ENCODE peak calls at places on chromosomes 11 and 22, in eight cellular contexts. One of them, this sample, is unnamed.

GRCh38 chr11:46537851-46538295 is 56.0 kb downstream of the AMBRA1 start:
- DNase-seq in GM13976: peak; percentile 76
- DNase-seq in fibroblast of villous mesenchyme: peak; percentile 73
- DNase-seq in astrocyte of the cerebellum: peak; percentile 78
- DNase-seq in cardiac muscle cell: peak; percentile 83
- DNase-seq in type B pancreatic cell: no peak
- DNase-seq in bronchial epithelial cell: peak; percentile 66
- DNase-seq in fibroblast of lung: peak; percentile 75
- DNase-seq in this sample: peak; percentile 71

GRCh38 chr11:134155456-134155855 is 68.3 kb downstream of the NCAPD3 start:
- DNase-seq in GM13976: no peak
- DNase-seq in bronchial epithelial cell: no peak
- DNase-seq in type B pancreatic cell: peak; percentile 40
- DNase-seq in fibroblast of lung: no peak
- DNase-seq in astrocyte of the cerebellum: no peak
- DNase-seq in cardiac muscle cell: no peak
- DNase-seq in fibroblast of villous mesenchyme: no peak
- DNase-seq in this sample: no peak

GRCh38 chr11:32213223-32213622 is 122.3 kb downstream of the RCN1 start:
- DNase-seq in cardiac muscle cell: peak; percentile 76
- DNase-seq in GM13976: no peak
- DNase-seq in type B pancreatic cell: no peak
- DNase-seq in astrocyte of the cerebellum: peak; percentile 55
- DNase-seq in bronchial epithelial cell: peak; percentile 71
- DNase-seq in fibroblast of lung: peak; percentile 12
- DNase-seq in fibroblast of villous mesenchyme: peak; percentile 7
- DNase-seq in this sample: no peak

GRCh38 chr11:113874920-113875413 is 405 bp downstream of the USP28 start:
- DNase-seq in fibroblast of lung: peak; percentile 30
- DNase-seq in bronchial epithelial cell: peak; percentile 25
- DNase-seq in GM13976: peak; percentile 67
- DNase-seq in astrocyte of the cerebellum: no peak
- DNase-seq in fibroblast of villous mesenchyme: peak; percentile 37
- DNase-seq in cardiac muscle cell: no peak
- DNase-seq in type B pancreatic cell: no peak
- DNase-seq in this sample: no peak

GRCh38 chr11:23391031-23391430 is 530.8 kb upstream of the CCDC179 start:
- DNase-seq in bronchial epithelial cell: no peak
- DNase-seq in GM13976: no peak
- DNase-seq in type B pancreatic cell: no peak
- DNase-seq in cardiac muscle cell: no peak
- DNase-seq in fibroblast of lung: no peak
- DNase-seq in astrocyte of the cerebellum: no peak
- DNase-seq in fibroblast of villous mesenchyme: no peak
- DNase-seq in this sample: no peak

GRCh38 chr11:16806791-16807190 is 68.3 kb downstream of the C11orf58 start:
- DNase-seq in cardiac muscle cell: peak; percentile 46
- DNase-seq in bronchial epithelial cell: peak; percentile 64
- DNase-seq in fibroblast of villous mesenchyme: no peak
- DNase-seq in astrocyte of the cerebellum: peak; percentile 48
- DNase-seq in fibroblast of lung: peak; percentile 89
- DNase-seq in GM13976: no peak
- DNase-seq in type B pancreatic cell: no peak
- DNase-seq in this sample: no peak

GRCh38 chr22:31102441-31103081 is 4.8 kb downstream of the SELENOM start:
- DNase-seq in astrocyte of the cerebellum: no peak
- DNase-seq in bronchial epithelial cell: peak; percentile 67
- DNase-seq in type B pancreatic cell: no peak
- DNase-seq in fibroblast of lung: peak; percentile 99
- DNase-seq in GM13976: no peak
- DNase-seq in fibroblast of villous mesenchyme: peak; percentile 99
- DNase-seq in cardiac muscle cell: peak; percentile 97
- DNase-seq in this sample: peak; percentile 45

GRCh38 chr22:38826386-38826785 is 17.4 kb downstream of the NPTXR start:
- DNase-seq in type B pancreatic cell: no peak
- DNase-seq in bronchial epithelial cell: no peak
- DNase-seq in cardiac muscle cell: no peak
- DNase-seq in fibroblast of villous mesenchyme: no peak
- DNase-seq in fibroblast of lung: no peak
- DNase-seq in astrocyte of the cerebellum: no peak
- DNase-seq in GM13976: no peak
- DNase-seq in this sample: no peak

GRCh38 chr11:8963569-8964323 is 496 bp downstream of the TMEM9B start:
- DNase-seq in astrocyte of the cerebellum: peak; percentile 4
- DNase-seq in bronchial epithelial cell: peak; percentile 77
- DNase-seq in GM13976: peak; percentile 86
- DNase-seq in cardiac muscle cell: no peak
- DNase-seq in fibroblast of lung: no peak
- DNase-seq in fibroblast of villous mesenchyme: no peak
- DNase-seq in type B pancreatic cell: peak; percentile 73
- DNase-seq in this sample: peak; percentile 87

GRCh38 chr11:11391169-11391568 is 38.1 kb upstream of the CSNK2A3 start:
- DNase-seq in type B pancreatic cell: no peak
- DNase-seq in bronchial epithelial cell: no peak
- DNase-seq in astrocyte of the cerebellum: no peak
- DNase-seq in fibroblast of lung: no peak
- DNase-seq in GM13976: no peak
- DNase-seq in fibroblast of villous mesenchyme: no peak
- DNase-seq in cardiac muscle cell: no peak
- DNase-seq in this sample: no peak

GRCh38 chr11:78038697-78039313 is 15.7 kb upstream of the KCTD14 start:
- DNase-seq in cardiac muscle cell: peak; percentile 81
- DNase-seq in astrocyte of the cerebellum: no peak
- DNase-seq in GM13976: no peak
- DNase-seq in fibroblast of villous mesenchyme: no peak
- DNase-seq in fibroblast of lung: no peak
- DNase-seq in bronchial epithelial cell: no peak
- DNase-seq in type B pancreatic cell: no peak
- DNase-seq in this sample: peak; percentile 35

GRCh38 chr22:19807161-19807913 is 46.8 kb downstream of the TBX1 start:
- DNase-seq in fibroblast of villous mesenchyme: no peak
- DNase-seq in fibroblast of lung: no peak
- DNase-seq in GM13976: no peak
- DNase-seq in astrocyte of the cerebellum: no peak
- DNase-seq in bronchial epithelial cell: no peak
- DNase-seq in cardiac muscle cell: no peak
- DNase-seq in type B pancreatic cell: no peak
- DNase-seq in this sample: no peak

GRCh38 chr11:46249103-46249942 is 28.1 kb upstream of the CREB3L1 start:
- DNase-seq in cardiac muscle cell: peak; percentile 83
- DNase-seq in astrocyte of the cerebellum: no peak
- DNase-seq in fibroblast of lung: peak; percentile 65
- DNase-seq in bronchial epithelial cell: no peak
- DNase-seq in fibroblast of villous mesenchyme: peak; percentile 55
- DNase-seq in GM13976: no peak
- DNase-seq in type B pancreatic cell: no peak
- DNase-seq in this sample: no peak

GRCh38 chr11:128603752-128604472 is 16.6 kb upstream of the ETS1 start:
- DNase-seq in bronchial epithelial cell: no peak
- DNase-seq in type B pancreatic cell: no peak
- DNase-seq in fibroblast of villous mesenchyme: no peak
- DNase-seq in cardiac muscle cell: peak; percentile 50
- DNase-seq in GM13976: no peak
- DNase-seq in astrocyte of the cerebellum: no peak
- DNase-seq in fibroblast of lung: no peak
- DNase-seq in this sample: no peak

GRCh38 chr11:61596990-61597389 is 16.1 kb upstream of the SYT7 start:
- DNase-seq in astrocyte of the cerebellum: peak; percentile 11
- DNase-seq in type B pancreatic cell: no peak
- DNase-seq in bronchial epithelial cell: no peak
- DNase-seq in fibroblast of lung: no peak
- DNase-seq in fibroblast of villous mesenchyme: no peak
- DNase-seq in cardiac muscle cell: no peak
- DNase-seq in GM13976: no peak
- DNase-seq in this sample: no peak

GRCh38 chr11:61596539-61596938 is 15.7 kb upstream of the SYT7 start:
- DNase-seq in bronchial epithelial cell: no peak
- DNase-seq in GM13976: no peak
- DNase-seq in fibroblast of lung: no peak
- DNase-seq in cardiac muscle cell: no peak
- DNase-seq in astrocyte of the cerebellum: no peak
- DNase-seq in fibroblast of villous mesenchyme: no peak
- DNase-seq in type B pancreatic cell: no peak
- DNase-seq in this sample: no peak

GRCh38 chr11:61598383-61598782 is 17.5 kb upstream of the SYT7 start:
- DNase-seq in cardiac muscle cell: no peak
- DNase-seq in fibroblast of villous mesenchyme: no peak
- DNase-seq in astrocyte of the cerebellum: no peak
- DNase-seq in type B pancreatic cell: no peak
- DNase-seq in fibroblast of lung: no peak
- DNase-seq in GM13976: no peak
- DNase-seq in bronchial epithelial cell: peak; percentile 39
- DNase-seq in this sample: no peak

GRCh38 chr11:61592176-61592575 is 11.3 kb upstream of the SYT7 start:
- DNase-seq in astrocyte of the cerebellum: no peak
- DNase-seq in fibroblast of villous mesenchyme: no peak
- DNase-seq in type B pancreatic cell: no peak
- DNase-seq in fibroblast of lung: no peak
- DNase-seq in GM13976: no peak
- DNase-seq in cardiac muscle cell: no peak
- DNase-seq in bronchial epithelial cell: no peak
- DNase-seq in this sample: no peak

GRCh38 chr11:61594907-61595257 is 14.0 kb upstream of the SYT7 start:
- DNase-seq in astrocyte of the cerebellum: no peak
- DNase-seq in type B pancreatic cell: no peak
- DNase-seq in fibroblast of lung: no peak
- DNase-seq in bronchial epithelial cell: no peak
- DNase-seq in cardiac muscle cell: no peak
- DNase-seq in fibroblast of villous mesenchyme: no peak
- DNase-seq in GM13976: no peak
- DNase-seq in this sample: no peak
- TF ChIP-seq CTCF in astrocyte of the cerebellum: no peak
- TF ChIP-seq CTCF in type B pancreatic cell: no peak
- TF ChIP-seq CTCF in fibroblast of lung: no peak
- TF ChIP-seq CTCF in bronchial epithelial cell: no peak
- TF ChIP-seq CTCF in cardiac muscle cell: no peak
- TF ChIP-seq CTCF in fibroblast of villous mesenchyme: no peak
- TF ChIP-seq CTCF in GM13976: no peak
- TF ChIP-seq CTCF in this sample: no peak

GRCh38 chr22:35601743-35602633 is 15.1 kb downstream of the MB start:
- DNase-seq in type B pancreatic cell: no peak
- DNase-seq in cardiac muscle cell: peak; percentile 80
- DNase-seq in fibroblast of villous mesenchyme: peak; percentile 83
- DNase-seq in GM13976: no peak
- DNase-seq in astrocyte of the cerebellum: no peak
- DNase-seq in bronchial epithelial cell: peak; percentile 93
- DNase-seq in fibroblast of lung: peak; percentile 67
- DNase-seq in this sample: peak; percentile 81

GRCh38 chr22:35601013-35601580 is 16.0 kb downstream of the MB start:
- DNase-seq in fibroblast of villous mesenchyme: no peak
- DNase-seq in astrocyte of the cerebellum: no peak
- DNase-seq in type B pancreatic cell: no peak
- DNase-seq in bronchial epithelial cell: no peak
- DNase-seq in fibroblast of lung: no peak
- DNase-seq in GM13976: no peak
- DNase-seq in cardiac muscle cell: no peak
- DNase-seq in this sample: no peak

GRCh38 chr22:35599364-35599763 is 17.8 kb downstream of the MB start:
- DNase-seq in bronchial epithelial cell: no peak
- DNase-seq in fibroblast of lung: no peak
- DNase-seq in GM13976: no peak
- DNase-seq in type B pancreatic cell: no peak
- DNase-seq in cardiac muscle cell: no peak
- DNase-seq in fibroblast of villous mesenchyme: no peak
- DNase-seq in astrocyte of the cerebellum: no peak
- DNase-seq in this sample: no peak

GRCh38 chr22:35598396-35598710 is 18.8 kb downstream of the MB start:
- DNase-seq in bronchial epithelial cell: no peak
- DNase-seq in GM13976: no peak
- DNase-seq in fibroblast of villous mesenchyme: no peak
- DNase-seq in type B pancreatic cell: no peak
- DNase-seq in cardiac muscle cell: no peak
- DNase-seq in astrocyte of the cerebellum: no peak
- DNase-seq in fibroblast of lung: no peak
- DNase-seq in this sample: no peak

GRCh38 chr22:35600466-35600865 is 16.7 kb downstream of the MB start:
- DNase-seq in astrocyte of the cerebellum: no peak
- DNase-seq in fibroblast of villous mesenchyme: no peak
- DNase-seq in cardiac muscle cell: no peak
- DNase-seq in type B pancreatic cell: no peak
- DNase-seq in bronchial epithelial cell: no peak
- DNase-seq in GM13976: no peak
- DNase-seq in fibroblast of lung: no peak
- DNase-seq in this sample: no peak
- TF ChIP-seq CTCF in astrocyte of the cerebellum: no peak
- TF ChIP-seq CTCF in fibroblast of villous mesenchyme: no peak
- TF ChIP-seq CTCF in cardiac muscle cell: no peak
- TF ChIP-seq CTCF in type B pancreatic cell: no peak
- TF ChIP-seq CTCF in bronchial epithelial cell: no peak
- TF ChIP-seq CTCF in GM13976: no peak
- TF ChIP-seq CTCF in fibroblast of lung: no peak
- TF ChIP-seq CTCF in this sample: no peak

DNA sequence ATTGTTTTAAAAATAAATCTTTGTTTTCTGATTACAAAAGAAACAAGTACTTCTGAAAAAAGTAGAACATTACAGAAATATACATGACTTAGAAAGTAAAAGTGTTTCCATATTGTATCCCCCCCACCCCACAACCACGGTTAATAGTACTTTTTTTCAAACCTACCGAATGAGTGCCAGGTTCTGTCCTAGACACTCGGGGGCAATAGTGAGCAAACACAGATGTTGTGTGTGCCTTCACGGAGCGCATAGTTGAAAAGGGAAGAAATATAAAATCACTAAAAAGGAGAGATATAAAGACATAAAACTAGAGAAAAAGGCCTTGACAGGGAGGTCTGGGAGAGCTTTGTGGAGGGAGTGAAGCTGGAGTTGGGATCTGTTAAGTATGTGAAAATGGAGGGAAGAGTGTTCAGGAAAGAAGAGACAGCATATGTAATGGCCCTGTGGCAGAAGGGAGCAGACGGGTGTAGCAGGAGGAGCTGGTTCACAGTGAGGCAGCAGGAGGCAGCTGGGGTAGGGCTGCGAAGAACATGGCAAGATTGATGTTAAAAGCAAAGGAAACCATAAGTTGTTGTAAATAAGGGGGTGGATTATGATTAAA is 42.1 kb upstream of the ALX4 start:
- DNase-seq in bronchial epithelial cell: no peak
- DNase-seq in GM13976: no peak
- DNase-seq in fibroblast of lung: peak; percentile 1
- DNase-seq in fibroblast of villous mesenchyme: no peak
- DNase-seq in type B pancreatic cell: no peak
- DNase-seq in cardiac muscle cell: no peak
- DNase-seq in astrocyte of the cerebellum: no peak
- DNase-seq in this sample: no peak
- TF ChIP-seq CTCF in bronchial epithelial cell: no peak
- TF ChIP-seq CTCF in GM13976: no peak
- TF ChIP-seq CTCF in fibroblast of lung: peak; percentile 21
- TF ChIP-seq CTCF in fibroblast of villous mesenchyme: peak; percentile 26
- TF ChIP-seq CTCF in type B pancreatic cell: peak; percentile 57
- TF ChIP-seq CTCF in cardiac muscle cell: peak; percentile 13
- TF ChIP-seq CTCF in astrocyte of the cerebellum: peak; percentile 21
- TF ChIP-seq CTCF in this sample: no peak

DNA sequence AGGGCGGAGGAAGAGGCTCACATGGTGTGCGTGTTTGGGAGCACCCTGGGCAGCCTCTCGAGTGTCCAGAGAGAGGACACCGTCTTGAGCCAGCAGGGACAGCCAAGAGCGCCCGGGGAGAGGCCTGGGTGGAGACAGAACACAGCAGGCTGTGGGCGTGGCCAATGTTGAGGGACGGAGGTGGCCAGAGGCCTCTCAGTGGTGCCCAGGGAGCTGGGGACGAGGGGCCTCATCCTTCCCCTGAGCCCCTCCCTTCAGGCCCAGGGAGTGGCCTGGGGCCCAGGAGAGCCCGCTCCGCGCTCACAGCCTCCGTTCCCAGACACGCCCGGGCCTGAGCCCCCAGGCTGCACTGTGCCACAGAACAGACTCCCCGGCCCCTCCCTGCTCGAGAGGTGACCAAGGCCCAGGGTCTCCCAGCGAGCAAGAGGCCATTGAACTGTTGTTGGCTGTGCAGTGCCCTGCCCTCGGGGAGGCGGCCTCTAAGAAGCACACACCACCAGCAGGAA is 48.4 kb downstream of the CDKN1C start:
- DNase-seq in fibroblast of villous mesenchyme: peak; percentile 74
- DNase-seq in GM13976: no peak
- DNase-seq in cardiac muscle cell: peak; percentile 42
- DNase-seq in type B pancreatic cell: no peak
- DNase-seq in bronchial epithelial cell: peak; percentile 10
- DNase-seq in astrocyte of the cerebellum: no peak
- DNase-seq in fibroblast of lung: peak; percentile 58
- DNase-seq in this sample: peak; percentile 76
- TF ChIP-seq CTCF in fibroblast of villous mesenchyme: peak; percentile 52
- TF ChIP-seq CTCF in GM13976: no peak
- TF ChIP-seq CTCF in cardiac muscle cell: no peak
- TF ChIP-seq CTCF in type B pancreatic cell: peak; percentile 66
- TF ChIP-seq CTCF in bronchial epithelial cell: peak; percentile 38
- TF ChIP-seq CTCF in astrocyte of the cerebellum: no peak
- TF ChIP-seq CTCF in fibroblast of lung: peak; percentile 50
- TF ChIP-seq CTCF in this sample: peak; percentile 22